ENCODE peak calls at places on chromosomes 12 and 14, in nine cellular contexts. G is HT-29; E is fibroblast of gingiva; M is COR-L47; V is Daoy; C is HFF-Myc; Z is CD8-positive, alpha-beta memory T cell; L is mucosa of descending colon; Q is naive B cell. A is an unnamed sample.

GRCh38 chr14:100634026-100634425 is 46.8 kb upstream of the BEGAIN start:
- DNase-seq in V (no peak), E (no peak), C (no peak), Z (no peak), M (no peak), Q (no peak), G (no peak), L (no peak), A (peak)

GRCh38 chr14:97603201-97603600 is 806.0 kb downstream of the VRK1 start:
- DNase-seq in Z (no peak), C (no peak), E (no peak), Q (no peak), L (no peak), G (no peak), V (no peak), M (no peak), A (no peak)

GRCh38 chr12:114221136-114221838 is 184.7 kb downstream of the TBX5 start:
- DNase-seq in L (peak), V (peak), E (no peak), M (no peak), G (no peak), Z (no peak), Q (no peak), C (no peak), A (no peak)

GRCh38 chr12:62434504-62435336 is 31.9 kb upstream of the MON2 start:
- DNase-seq in C (no peak), M (no peak), V (peak), E (no peak), Z (no peak), L (no peak), Q (peak), G (peak), A (peak)

GRCh38 chr12:111194703-111195051 is 174.2 kb downstream of the PHETA1 start:
- DNase-seq in Z (no peak), M (no peak), V (no peak), L (no peak), G (no peak), C (no peak), E (no peak), Q (no peak), A (no peak)

GRCh38 chr12:67701121-67701520 is 52.6 kb downstream of the DYRK2 start:
- DNase-seq in L (no peak), G (no peak), Z (no peak), C (no peak), Q (no peak), E (no peak), V (peak), M (no peak), A (no peak)

GRCh38 chr14:68283378-68284123 is 464.0 kb downstream of the RAD51B start:
- DNase-seq in Q (peak), C (no peak), M (no peak), Z (peak), L (no peak), G (no peak), E (no peak), V (no peak), A (no peak)

GRCh38 chr14:95432152-95433093 is 84.0 kb downstream of the SYNE3 start:
- DNase-seq in M (peak), Q (no peak), V (peak), L (peak), E (no peak), G (peak), Z (no peak), C (no peak), A (peak)

GRCh38 chr12:119444462-119445044 is 110.0 kb downstream of the CCDC60 start:
- DNase-seq in L (peak), E (no peak), M (peak), Z (no peak), V (peak), Q (no peak), G (peak), C (no peak), A (peak)

GRCh38 chr12:124165695-124166094 is 129.2 kb upstream of the RFLNA start:
- DNase-seq in V (no peak), Q (no peak), C (no peak), E (no peak), G (no peak), Z (no peak), M (no peak), L (peak), A (no peak)

GRCh38 chr12:34350092-34351041 is 328.1 kb downstream of the ALG10 start:
- DNase-seq in L (no peak), Q (no peak), V (no peak), C (no peak), E (no peak), M (no peak), Z (no peak), G (no peak), A (no peak)

GRCh38 chr14:20697273-20698017 is 8.9 kb downstream of the ANG start:
- DNase-seq in E (peak), G (peak), V (peak), M (peak), Z (peak), Q (peak), L (peak), C (peak), A (peak)

GRCh38 chr12:122185494-122186082 is 2.7 kb downstream of the LRRC43 start:
- DNase-seq in G (no peak), Z (no peak), V (no peak), Q (no peak), L (no peak), M (no peak), E (no peak), C (no peak), A (no peak)

GRCh38 chr12:42010715-42011114 is 134.0 kb downstream of the GXYLT1 start:
- DNase-seq in G (no peak), V (no peak), L (no peak), E (no peak), C (no peak), M (no peak), Q (no peak), Z (no peak), A (no peak)

GRCh38 chr12:15677696-15678095 is 111.5 kb downstream of the EPS8 start:
- DNase-seq in C (no peak), E (no peak), L (no peak), M (no peak), V (no peak), Q (no peak), G (no peak), Z (no peak), A (no peak)

GRCh38 chr14:70354204-70354603 is 5.3 kb downstream of the COX16 start:
- DNase-seq in E (no peak), Z (no peak), M (no peak), V (no peak), L (no peak), G (no peak), C (no peak), Q (no peak), A (no peak)

GRCh38 chr12:1744932-1745331 is 54.1 kb downstream of the ADIPOR2 start:
- DNase-seq in Q (no peak), G (no peak), L (no peak), V (no peak), E (no peak), M (no peak), C (no peak), Z (no peak), A (no peak)

GRCh38 chr12:101841069-101841468 is 10.3 kb upstream of the GNPTAB start:
- DNase-seq in G (no peak), M (no peak), L (no peak), Z (no peak), E (no peak), V (no peak), Q (no peak), C (no peak), A (no peak)

GRCh38 chr12:58310828-58311273 is 369.5 kb downstream of the ATP23 start:
- DNase-seq in C (peak), L (no peak), M (no peak), V (peak), G (peak), Z (no peak), E (peak), Q (no peak), A (peak)

GRCh38 chr14:71348817-71349216 is 441.6 kb downstream of the PCNX1 start:
- DNase-seq in L (no peak), Z (no peak), V (no peak), Q (no peak), M (no peak), G (no peak), E (no peak), C (no peak), A (no peak)

GRCh38 chr12:65449400-65449799 is 170.9 kb downstream of the MSRB3 start:
- DNase-seq in C (no peak), Q (no peak), Z (no peak), E (no peak), M (no peak), G (peak), V (peak), L (no peak), A (no peak)

GRCh38 chr12:29427964-29428363 is 47.0 kb upstream of the ERGIC2 start:
- DNase-seq in G (peak), V (no peak), E (no peak), M (no peak), L (peak), C (no peak), Z (peak), Q (no peak), A (peak)

GRCh38 chr14:72104011-72104613 is 171.9 kb downstream of the RGS6 start:
- DNase-seq in Z (no peak), Q (no peak), L (peak), G (peak), C (no peak), E (no peak), V (peak), M (no peak), A (peak)

GRCh38 chr12:53219956-53220856 is 11.8 kb downstream of the RARG start:
- DNase-seq in G (peak), C (no peak), V (peak), L (peak), M (peak), Q (peak), E (peak), Z (peak), A (peak)

GRCh38 chr12:82097877-82098276 is 260.3 kb downstream of the CCDC59 start:
- DNase-seq in L (no peak), E (no peak), M (no peak), Z (no peak), Q (no peak), V (no peak), G (no peak), C (no peak), A (no peak)

GRCh38 chr12:82223421-82223820 is 134.8 kb downstream of the CCDC59 start:
- DNase-seq in V (no peak), G (no peak), E (no peak), Z (no peak), L (no peak), Q (no peak), M (no peak), C (no peak), A (no peak)

GRCh38 chr12:68356060-68356748 is 24.0 kb upstream of the MDM1 start:
- DNase-seq in L (no peak), V (no peak), E (no peak), G (no peak), Z (no peak), M (no peak), C (no peak), Q (no peak), A (peak)

GRCh38 chr12:123063535-123063934 is 83.1 kb downstream of the ARL6IP4 start:
- DNase-seq in L (no peak), V (no peak), M (no peak), G (peak), Q (no peak), E (no peak), Z (peak), C (no peak), A (peak)

GRCh38 chr14:61562321-61563161 is 132.8 kb upstream of the HIF1A start:
- DNase-seq in E (peak), Z (no peak), Q (no peak), G (peak), C (peak), M (no peak), L (no peak), V (peak), A (peak)

GRCh38 chr12:64673490-64674169 is 63.3 kb downstream of the RASSF3 start:
- DNase-seq in M (peak), V (peak), Q (no peak), Z (no peak), E (no peak), C (no peak), G (no peak), L (no peak), A (no peak)

GRCh38 chr12:19474147-19474546 is 34.9 kb downstream of the AEBP2 start:
- DNase-seq in M (no peak), V (no peak), C (no peak), G (no peak), Q (no peak), E (peak), L (no peak), Z (no peak), A (no peak)

GRCh38 chr14:35331605-35332516 is 39.7 kb downstream of the PSMA6 start:
- DNase-seq in C (no peak), L (peak), G (peak), Z (no peak), E (no peak), Q (no peak), M (no peak), V (peak), A (peak)

GRCh38 chr14:26549571-26549970 is 48.3 kb downstream of the NOVA1 start:
- DNase-seq in E (no peak), M (no peak), L (no peak), G (no peak), C (no peak), Z (no peak), V (no peak), Q (no peak), A (no peak)

GRCh38 chr14:98994571-98994970 is 277.4 kb downstream of the BCL11B start:
- DNase-seq in G (no peak), L (no peak), Q (no peak), E (no peak), C (no peak), M (no peak), Z (no peak), V (no peak), A (no peak)

GRCh38 chr12:120710805-120711296 is 593 bp downstream of the UNC119B start:
- DNase-seq in M (no peak), L (no peak), E (no peak), Q (peak), G (peak), V (no peak), C (no peak), Z (peak), A (peak)

GRCh38 chr14:69922198-69922597 is 43.0 kb downstream of the SMOC1 start:
- DNase-seq in M (no peak), L (no peak), E (no peak), Q (no peak), C (no peak), Z (no peak), G (no peak), V (no peak), A (no peak)